ENCODE peak calls at places on chromosomes 3 and 15, in ten cellular contexts. K is stimulated activated effector memory CD8-positive, alpha-beta T cell treated with anti-CD3 and anti-CD28 coated beads, Interleukin-12 subunit alpha, Interleukin-12 subunit beta, amount 100 ng/mL, for 72 hours; B is nucleus accumbens; V is germinal center; O is ACHN; R is GDM1; U is GM10248; X is HEK293T; I is neuronal stem cell; G is B cell. J is an unnamed sample.

GRCh38 chr3:125052671-125053303 is 3.0 kb downstream of the HEG1 start:
- DNase-seq in K (no peak), O (peak; percentile 51), R (no peak), B (no peak), I (no peak), X (no peak), U (no peak), V (no peak), G (no peak), J (no peak)

GRCh38 chr3:46669191-46669999 is 24.1 kb downstream of the ALS2CL start:
- DNase-seq in B (no peak), K (no peak), G (peak; percentile 13), R (no peak), I (no peak), V (no peak), O (no peak), U (no peak), X (no peak), J (no peak)

GRCh38 chr3:51620543-51620942 is 50.5 kb upstream of the TEX264 start:
- DNase-seq in R (no peak), X (no peak), G (no peak), U (no peak), B (no peak), K (no peak), O (no peak), I (no peak), V (no peak), J (no peak)

GRCh38 chr3:193132923-193133463 is 108.0 kb upstream of the PLAAT1 start:
- DNase-seq in I (no peak), K (no peak), U (no peak), B (no peak), O (no peak), G (no peak), V (no peak), R (no peak), X (no peak), J (no peak)

GRCh38 chr15:78739996-78740903 is 71.0 kb downstream of the ADAMTS7 start:
- DNase-seq in O (peak; percentile 77), G (peak; percentile 46), I (peak; percentile 51), V (peak; percentile 24), B (no peak), X (no peak), R (peak; percentile 73), K (peak; percentile 30), U (peak; percentile 41), J (peak; percentile 55)

GRCh38 chr3:56254261-56254660 is 214.0 kb downstream of the ERC2 start:
- DNase-seq in K (no peak), I (no peak), X (no peak), V (no peak), B (no peak), O (no peak), G (no peak), R (no peak), U (no peak), J (no peak)

GRCh38 chr15:24617646-24618045 is 57.9 kb upstream of the NPAP1 start:
- DNase-seq in U (no peak), O (no peak), G (no peak), B (no peak), K (no peak), V (no peak), I (no peak), R (no peak), X (no peak), J (no peak)

GRCh38 chr3:197478746-197479668 is 76.8 kb downstream of the BDH1 start:
- DNase-seq in K (no peak), B (no peak), V (no peak), O (no peak), X (no peak), R (no peak), U (no peak), G (no peak), I (no peak), J (no peak)

GRCh38 chr3:17091895-17092294 is 207.1 kb downstream of the PLCL2 start:
- DNase-seq in O (no peak), G (no peak), I (no peak), X (no peak), R (no peak), V (no peak), B (no peak), K (no peak), U (no peak), J (no peak)

GRCh38 chr15:77545058-77545457 is 87.7 kb downstream of the LINGO1 start:
- DNase-seq in V (no peak), X (no peak), G (no peak), K (no peak), I (no peak), U (no peak), O (no peak), B (no peak), R (no peak), J (no peak)

GRCh38 chr15:97521894-97522293 is 438.6 kb upstream of the ARRDC4 start:
- DNase-seq in I (peak; percentile 4), O (no peak), X (no peak), V (no peak), G (no peak), K (no peak), B (no peak), R (no peak), U (no peak), J (no peak)

GRCh38 chr3:140164156-140164555 is 229.2 kb downstream of the CLSTN2 start:
- DNase-seq in V (no peak), R (no peak), G (no peak), X (no peak), O (no peak), U (no peak), B (no peak), I (no peak), K (no peak), J (no peak)

J was measured in iPS DF 6.9.